ENCODE peak calls at places on chromosomes 6 and 20, in five cellular contexts. O, V, H, T and L are unnamed samples.

GRCh38 chr6:42851599-42851998 is 27.8 kb upstream of the RPL7L1 start:
- DNase-seq in T (no peak), V (no peak), O (no peak), H (no peak), L (no peak)

GRCh38 chr6:57262491-57262890 is 40.4 kb upstream of the RAB23 start:
- DNase-seq in V (no peak), H (peak), O (no peak), T (no peak), L (peak)

GRCh38 chr20:40754372-40754943 is 65.4 kb upstream of the MAFB start:
- DNase-seq in T (no peak), H (no peak), V (no peak), O (no peak), L (peak)

GRCh38 chr6:151627689-151628444 is 134.1 kb downstream of the CCDC170 start:
- DNase-seq in V (no peak), H (no peak), T (no peak), O (peak), L (no peak)

GRCh38 chr6:32664827-32665362 is 1.6 kb downstream of the HLA-DQB1 start:
- DNase-seq in V (no peak), O (no peak), T (no peak), H (no peak), L (no peak)

GRCh38 chr6:153231048-153231635 is 100.1 kb upstream of the RGS17 start:
- DNase-seq in H (peak), V (peak), T (peak), O (peak), L (no peak)

GRCh38 chr6:16760536-16761468 is at the start of gene ATXN1:
- DNase-seq in V (no peak), O (peak), T (peak), H (peak), L (peak)

GRCh38 chr6:28810655-28811053 is 113.1 kb downstream of the TRIM27 start:
- DNase-seq in H (no peak), T (no peak), V (no peak), O (no peak), L (no peak)

GRCh38 chr6:111173341-111173740 is 86.0 kb downstream of the SLC16A10 start:
- DNase-seq in O (peak), V (no peak), T (no peak), H (no peak), L (no peak)

GRCh38 chr6:39791850-39792500 is at the start of gene DAAM2:
- DNase-seq in T (no peak), O (no peak), H (peak), V (no peak), L (no peak)

GRCh38 chr6:43383021-43383667 is 13.7 kb upstream of the ZNF318 start:
- DNase-seq in O (no peak), V (no peak), T (no peak), H (no peak), L (no peak)

GRCh38 chr6:16739329-16739801 is 21.9 kb downstream of the ATXN1 start:
- DNase-seq in T (no peak), O (no peak), V (no peak), H (peak), L (peak)

GRCh38 chr6:7172605-7173185 is 64.9 kb downstream of the RREB1 start:
- DNase-seq in V (no peak), H (no peak), O (no peak), T (no peak), L (no peak)

GRCh38 chr6:91634791-91635190 is 1047.9 kb upstream of the MAP3K7 start:
- DNase-seq in V (no peak), O (no peak), T (no peak), H (no peak), L (no peak)

GRCh38 chr20:56922497-56922896 is 293.4 kb downstream of the TFAP2C start:
- DNase-seq in V (no peak), T (no peak), H (no peak), O (no peak), L (no peak)

GRCh38 chr6:119333707-119334295 is 15.8 kb downstream of the MAN1A1 start:
- DNase-seq in T (peak), V (peak), O (peak), H (no peak), L (no peak)

GRCh38 chr20:14178952-14179351 is 158.5 kb downstream of the FLRT3 start:
- DNase-seq in V (no peak), H (no peak), T (no peak), O (no peak), L (no peak)

GRCh38 chr6:169801396-169802160 is 50.2 kb downstream of the ERMARD start:
- DNase-seq in O (no peak), T (no peak), H (no peak), V (peak), L (no peak)

GRCh38 chr20:701401-702129 is 26.0 kb upstream of the SCRT2 start:
- DNase-seq in O (no peak), T (no peak), V (no peak), H (no peak), L (peak)

GRCh38 chr6:147459772-147460171 is 48.7 kb upstream of the SAMD5 start:
- DNase-seq in V (no peak), T (no peak), O (no peak), H (no peak), L (no peak)

GRCh38 chr6:29130644-29131043 is 22.8 kb downstream of the OR2J3 start:
- DNase-seq in H (no peak), V (no peak), O (no peak), T (no peak), L (no peak)

GRCh38 chr20:41872986-41873385 is 254.8 kb upstream of the CHD6 start:
- DNase-seq in O (no peak), T (no peak), H (no peak), V (no peak), L (no peak)

GRCh38 chr6:33731751-33732282 is 14.9 kb downstream of the IP6K3 start:
- DNase-seq in V (no peak), H (no peak), O (peak), T (no peak), L (no peak)

GRCh38 chr6:137044366-137045220 is at the start of gene IL20RA:
- DNase-seq in H (peak), T (no peak), O (peak), V (no peak), L (no peak)

GRCh38 chr6:156779206-156780116 is 2.3 kb downstream of the ARID1B start:
- DNase-seq in T (peak), V (peak), H (peak), O (peak), L (peak)